ENCODE peak calls at places on chromosomes 12 and 14, in four cellular contexts. L, H, A and V are unnamed samples.

GRCh38 chr12:52041695-52042123 is 9.5 kb upstream of the NR4A1 start:
- DNase-seq in L (no peak), H (peak; percentile 25), A (no peak), V (no peak)

GRCh38 chr12:89566615-89567014 is 40.8 kb upstream of the POC1B start:
- DNase-seq in L (no peak), H (no peak), A (no peak), V (no peak)

GRCh38 chr14:54472291-54472690 is 16.5 kb downstream of the GMFB start:
- DNase-seq in L (no peak), H (no peak), A (no peak), V (no peak)

GRCh38 chr14:74083784-74084276 is 423 bp downstream of the ALDH6A1 start:
- DNase-seq in L (no peak), H (no peak), A (peak; percentile 29), V (no peak)

GRCh38 chr12:26704684-26705475 is 128.1 kb downstream of the ITPR2 start:
- DNase-seq in L (no peak), H (no peak), A (no peak), V (peak; percentile 43)

GRCh38 chr14:29608861-29609260 is 318.8 kb downstream of the PRKD1 start:
- DNase-seq in L (no peak), H (no peak), A (no peak), V (peak; percentile 14)

GRCh38 chr14:104604461-104605449 is at the start of gene TMEM179:
- DNase-seq in L (no peak), H (peak; percentile 49), A (no peak), V (peak; percentile 73)

GRCh38 chr12:77151030-77151429 is 85.7 kb upstream of the E2F7 start:
- DNase-seq in L (no peak), H (no peak), A (no peak), V (no peak)